ENCODE peak calls at places on chromosome 5, in eight cellular contexts. V is HCT116, A is upper lobe of left lung, R is HepG2, Z is HL-60, C is GM23338, G is spleen, K is transverse colon. Q is an unnamed sample.

GRCh38 chr5:179290681-179291540 is 54.4 kb downstream of the ADAMTS2 start:
- DNase-seq in V (no peak), A (peak; percentile 62), R (no peak), Z (no peak), C (no peak), G (peak; percentile 67), K (no peak), Q (no peak)

GRCh38 chr5:140116716-140117115 is 2.8 kb downstream of the PURA start:
- DNase-seq in V (no peak), A (no peak), R (no peak), Z (no peak), C (peak; percentile 44), G (no peak), K (no peak), Q (no peak)

GRCh38 chr5:122775713-122776084 is 819 bp downstream of the SNX2 start:
- DNase-seq in V (no peak), A (no peak), R (no peak), Z (no peak), C (no peak), G (no peak), K (no peak), Q (no peak)

GRCh38 chr5:139342423-139342723 is 719 bp downstream of the PAIP2 start:
- DNase-seq in V (no peak), A (peak; percentile 93), R (no peak), Z (no peak), C (no peak), G (no peak), K (no peak), Q (no peak)

GRCh38 chr5:141182248-141182647 is at the start of gene PCDHB16:
- DNase-seq in V (no peak), A (no peak), R (peak; percentile 53), Z (no peak), C (peak; percentile 89), G (no peak), K (no peak), Q (no peak)

GRCh38 chr5:80246995-80247729 is 8.7 kb downstream of the SERINC5 start:
- DNase-seq in V (peak; percentile 83), A (no peak), R (peak; percentile 73), Z (no peak), C (peak; percentile 81), G (no peak), K (peak; percentile 73), Q (no peak)

GRCh38 chr5:139659673-139660072 is 11.5 kb downstream of the CXXC5 start:
- DNase-seq in V (no peak), A (no peak), R (no peak), Z (no peak), C (peak; percentile 63), G (no peak), K (no peak), Q (no peak)

GRCh38 chr5:32585446-32586250 is at the start of gene SUB1:
- DNase-seq in V (peak; percentile 85), A (peak; percentile 96), R (peak; percentile 87), Z (peak; percentile 91), C (peak; percentile 94), G (peak; percentile 98), K (peak; percentile 95), Q (no peak)

GRCh38 chr5:102421647-102422046 is 77.2 kb downstream of the SLCO6A1 start:
- DNase-seq in V (peak; percentile 3), A (no peak), R (peak; percentile 20), Z (no peak), C (no peak), G (no peak), K (no peak), Q (no peak)

GRCh38 chr5:93723005-93723404 is 18.4 kb downstream of the POU5F2 start:
- DNase-seq in V (no peak), A (no peak), R (no peak), Z (no peak), C (no peak), G (no peak), K (no peak), Q (no peak)

GRCh38 chr5:134825212-134825611 is 20.6 kb upstream of the C5orf24 start:
- DNase-seq in V (no peak), A (no peak), R (no peak), Z (no peak), C (no peak), G (no peak), K (no peak), Q (no peak)

GRCh38 chr5:123819818-123820217 is 307.8 kb downstream of the CSNK1G3 start:
- DNase-seq in V (no peak), A (no peak), R (peak; percentile 35), Z (no peak), C (no peak), G (no peak), K (no peak), Q (no peak)

GRCh38 chr5:95555553-95555952 is 652 bp downstream of the ARSK start:
- DNase-seq in V (no peak), A (no peak), R (no peak), Z (no peak), C (no peak), G (no peak), K (no peak), Q (no peak)

GRCh38 chr5:116573617-116574431 is 799 bp downstream of the SEMA6A start:
- DNase-seq in V (no peak), A (peak; percentile 84), R (no peak), Z (no peak), C (no peak), G (peak; percentile 76), K (peak; percentile 27), Q (no peak)

GRCh38 chr5:116574682-116575634 is at the start of gene SEMA6A:
- DNase-seq in V (peak; percentile 95), A (peak; percentile 94), R (peak; percentile 61), Z (peak; percentile 38), C (peak; percentile 98), G (peak; percentile 93), K (peak; percentile 96), Q (peak; percentile 97)

GRCh38 chr5:116575635-116576042 is 1.0 kb upstream of the SEMA6A start:
- DNase-seq in V (no peak), A (peak; percentile 71), R (no peak), Z (no peak), C (peak; percentile 62), G (peak; percentile 78), K (peak; percentile 29), Q (no peak)

GRCh38 chr5:116577064-116577788 is 2.6 kb upstream of the SEMA6A start:
- DNase-seq in V (no peak), A (no peak), R (no peak), Z (no peak), C (peak; percentile 58), G (no peak), K (no peak), Q (no peak)

GRCh38 chr5:116576043-116576713 is 1.6 kb upstream of the SEMA6A start:
- DNase-seq in V (peak; percentile 72), A (peak; percentile 91), R (peak; percentile 24), Z (peak; percentile 4), C (peak; percentile 93), G (peak; percentile 85), K (peak; percentile 71), Q (no peak)
- TF ChIP-seq POLR2AphosphoS5 in V (peak; percentile 26), A (no peak), R (no peak), Z (no peak), C (peak; percentile 39), G (no peak), K (no peak), Q (peak; percentile 3)

GRCh38 chr5:56446728-56447127 is 213.6 kb upstream of the ANKRD55 start:
- DNase-seq in V (no peak), A (no peak), R (no peak), Z (no peak), C (no peak), G (no peak), K (no peak), Q (peak; percentile 8)

GRCh38 chr5:56443826-56444225 is 210.7 kb upstream of the ANKRD55 start:
- DNase-seq in V (no peak), A (no peak), R (no peak), Z (no peak), C (no peak), G (no peak), K (no peak), Q (no peak)

DNA sequence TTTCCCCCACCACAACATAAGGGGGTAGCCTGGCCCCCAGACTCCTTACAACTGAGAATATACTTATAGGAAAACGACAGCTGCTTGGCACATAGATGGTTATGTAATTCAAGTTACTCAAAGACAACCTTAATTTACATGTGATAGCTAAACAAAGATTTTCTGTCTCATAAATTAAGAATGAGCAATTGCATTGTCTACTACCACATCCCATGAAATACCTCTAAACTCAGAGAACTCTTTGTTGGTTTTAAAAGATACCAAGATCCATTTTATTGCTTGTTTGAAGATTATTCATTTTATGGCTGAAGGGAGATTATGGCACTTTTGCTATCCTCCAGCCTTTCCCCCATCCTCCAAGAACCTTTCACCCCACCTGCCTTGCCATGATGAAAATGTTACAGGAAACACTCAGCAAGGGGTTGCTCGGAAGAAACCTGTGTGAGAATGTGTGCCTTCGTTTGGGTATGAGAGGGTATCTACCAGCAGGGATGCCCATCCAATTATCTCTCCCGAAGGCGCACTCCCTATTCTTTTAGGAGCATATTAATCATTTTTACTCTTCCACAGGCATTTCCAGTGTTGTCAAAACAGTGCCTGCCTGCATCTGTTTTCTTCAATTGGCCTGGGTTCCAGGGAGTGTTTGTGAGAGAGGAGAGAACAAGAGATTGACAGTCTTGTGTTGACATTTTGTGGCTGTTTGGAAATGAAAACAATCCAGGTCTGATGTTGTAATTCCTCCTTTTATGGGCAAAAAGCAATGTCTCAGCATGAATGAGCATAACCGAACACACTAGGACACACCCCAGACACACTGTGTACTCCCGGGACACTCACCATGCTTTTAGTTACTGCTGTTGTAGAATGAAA is 208.0 kb upstream of the ANKRD55 start:
- DNase-seq in V (no peak), A (no peak), R (peak; percentile 96), Z (peak; percentile 14), C (no peak), G (no peak), K (peak; percentile 45), Q (no peak)
- TF ChIP-seq POLR2AphosphoS5 in V (no peak), A (peak; percentile 59), R (no peak), Z (no peak), C (no peak), G (peak; percentile 29), K (peak; percentile 66), Q (no peak)

GRCh38 chr5:154190652-154191304 is at the start of gene GALNT10:
- DNase-seq in V (peak; percentile 21), A (peak; percentile 96), R (peak; percentile 23), Z (peak; percentile 30), C (peak; percentile 73), G (peak; percentile 95), K (peak; percentile 70), Q (no peak)

GRCh38 chr5:154189256-154189818 is 1.2 kb upstream of the GALNT10 start:
- DNase-seq in V (no peak), A (peak; percentile 78), R (no peak), Z (no peak), C (peak; percentile 31), G (peak; percentile 88), K (peak; percentile 29), Q (no peak)

GRCh38 chr5:154191467-154192261 is 1.1 kb downstream of the GALNT10 start:
- DNase-seq in V (no peak), A (no peak), R (no peak), Z (no peak), C (no peak), G (no peak), K (no peak), Q (no peak)

GRCh38 chr5:154193176-154193575 is 2.6 kb downstream of the GALNT10 start:
- DNase-seq in V (no peak), A (no peak), R (no peak), Z (no peak), C (no peak), G (no peak), K (no peak), Q (no peak)

GRCh38 chr5:154189819-154190651 is 498 bp upstream of the GALNT10 start:
- DNase-seq in V (peak; percentile 51), A (peak; percentile 95), R (peak; percentile 61), Z (peak; percentile 55), C (peak; percentile 92), G (peak; percentile 98), K (peak; percentile 90), Q (no peak)
- TF ChIP-seq POLR2AphosphoS5 in V (peak; percentile 73), A (peak; percentile 72), R (no peak), Z (no peak), C (peak; percentile 21), G (peak; percentile 79), K (peak; percentile 63), Q (no peak)

GRCh38 chr5:14190194-14191164 is 47.3 kb downstream of the TRIO start:
- DNase-seq in V (peak; percentile 73), A (no peak), R (no peak), Z (no peak), C (no peak), G (no peak), K (no peak), Q (no peak)
- TF ChIP-seq POLR2AphosphoS5 in V (no peak), A (no peak), R (no peak), Z (no peak), C (no peak), G (no peak), K (peak; percentile 22), Q (no peak)